ENCODE peak calls at places on chromosomes 16 and 17, in five cellular contexts. One of them, this sample, is unnamed. For H3K4me1 and H3K36me3, the result is how much of the 10 kb centered on the place peaks cover.

GRCh38 chr17:5431929-5432556 is 6.9 kb downstream of the C1QBP start:
- DNase-seq in thoracic aorta: no peak
- DNase-seq in tibial artery: no peak
- DNase-seq in adipocyte: no peak
- DNase-seq in breast epithelium: no peak
- DNase-seq in this sample: no peak

GRCh38 chr17:5619088-5619740 is 34.9 kb upstream of the NLRP1 start:
- DNase-seq in thoracic aorta: no peak
- DNase-seq in tibial artery: no peak
- DNase-seq in adipocyte: no peak
- DNase-seq in breast epithelium: no peak
- DNase-seq in this sample: no peak

GRCh38 chr17:19365833-19366636 is 3.5 kb upstream of the B9D1 start:
- DNase-seq in thoracic aorta: no peak
- DNase-seq in tibial artery: no peak
- DNase-seq in adipocyte: no peak
- DNase-seq in breast epithelium: no peak
- DNase-seq in this sample: no peak

GRCh38 chr16:6929868-6930267 is 402.8 kb upstream of the RBFOX1 start:
- DNase-seq in thoracic aorta: no peak
- DNase-seq in tibial artery: no peak
- DNase-seq in adipocyte: no peak
- DNase-seq in breast epithelium: no peak
- DNase-seq in this sample: no peak

GRCh38 chr17:49180303-49180702 is 30.1 kb downstream of the GNGT2 start:
- DNase-seq in thoracic aorta: no peak
- DNase-seq in tibial artery: peak
- DNase-seq in adipocyte: peak
- DNase-seq in breast epithelium: peak
- DNase-seq in this sample: peak

GRCh38 chr17:76643553-76644148 is at the start of gene ST6GALNAC1:
- DNase-seq in thoracic aorta: no peak
- DNase-seq in tibial artery: no peak
- DNase-seq in adipocyte: no peak
- DNase-seq in breast epithelium: no peak
- DNase-seq in this sample: no peak

GRCh38 chr16:76345093-76345735 is 68.0 kb downstream of the CNTNAP4 start:
- DNase-seq in thoracic aorta: no peak
- DNase-seq in tibial artery: peak
- DNase-seq in adipocyte: peak
- DNase-seq in breast epithelium: no peak
- DNase-seq in this sample: peak

GRCh38 chr17:78401246-78401645 is 22.8 kb downstream of the PGS1 start:
- DNase-seq in thoracic aorta: no peak
- DNase-seq in tibial artery: no peak
- DNase-seq in adipocyte: no peak
- DNase-seq in breast epithelium: no peak
- DNase-seq in this sample: no peak

GRCh38 chr17:58493506-58493905 is 5.3 kb upstream of the HSF5 start:
- DNase-seq in thoracic aorta: no peak
- DNase-seq in tibial artery: no peak
- DNase-seq in adipocyte: no peak
- DNase-seq in breast epithelium: no peak
- DNase-seq in this sample: no peak

GRCh38 chr16:84482001-84482891 is 22.2 kb downstream of the MEAK7 start:
- DNase-seq in thoracic aorta: no peak
- DNase-seq in tibial artery: no peak
- DNase-seq in adipocyte: no peak
- DNase-seq in breast epithelium: peak
- DNase-seq in this sample: no peak

GRCh38 chr17:28367641-28368305 is 2.3 kb downstream of the VTN start:
- DNase-seq in thoracic aorta: no peak
- DNase-seq in tibial artery: no peak
- DNase-seq in adipocyte: no peak
- DNase-seq in breast epithelium: no peak
- DNase-seq in this sample: no peak

GRCh38 chr16:47565454-47565853 is 104.3 kb downstream of the PHKB start:
- DNase-seq in thoracic aorta: peak
- DNase-seq in tibial artery: peak
- DNase-seq in adipocyte: no peak
- DNase-seq in breast epithelium: no peak
- DNase-seq in this sample: peak

GRCh38 chr17:81323411-81323868 is 28.3 kb upstream of the SLC38A10 start:
- DNase-seq in thoracic aorta: no peak
- DNase-seq in tibial artery: no peak
- DNase-seq in adipocyte: peak
- DNase-seq in breast epithelium: no peak
- DNase-seq in this sample: peak

GRCh38 chr17:50203086-50203485 is 1.7 kb upstream of the COL1A1 start:
- DNase-seq in thoracic aorta: no peak
- DNase-seq in tibial artery: no peak
- DNase-seq in adipocyte: peak
- DNase-seq in breast epithelium: no peak
- DNase-seq in this sample: no peak

GRCh38 chr16:88066680-88067529 is 115.7 kb downstream of the BANP start:
- DNase-seq in thoracic aorta: no peak
- DNase-seq in tibial artery: no peak
- DNase-seq in adipocyte: no peak
- DNase-seq in breast epithelium: no peak
- DNase-seq in this sample: no peak

GRCh38 chr17:81453712-81454111 is 58.5 kb downstream of the BAHCC1 start:
- DNase-seq in thoracic aorta: no peak
- DNase-seq in tibial artery: no peak
- DNase-seq in adipocyte: no peak
- DNase-seq in breast epithelium: no peak
- DNase-seq in this sample: no peak

GRCh38 chr17:49216953-49217650 is 6.6 kb downstream of the ABI3 start:
- DNase-seq in thoracic aorta: no peak
- DNase-seq in tibial artery: no peak
- DNase-seq in adipocyte: no peak
- DNase-seq in breast epithelium: no peak
- DNase-seq in this sample: peak

GRCh38 chr17:51995797-51996403 is 162.6 kb downstream of the CA10 start:
- DNase-seq in thoracic aorta: no peak
- DNase-seq in tibial artery: no peak
- DNase-seq in adipocyte: no peak
- DNase-seq in breast epithelium: no peak
- DNase-seq in this sample: no peak

GRCh38 chr16:89442588-89442987 is 47.8 kb downstream of the ANKRD11 start:
- DNase-seq in thoracic aorta: no peak
- DNase-seq in tibial artery: no peak
- DNase-seq in adipocyte: no peak
- DNase-seq in breast epithelium: no peak
- DNase-seq in this sample: no peak

GRCh38 chr17:67629963-67630320 is 87.8 kb upstream of the NOL11 start:
- DNase-seq in thoracic aorta: no peak
- DNase-seq in tibial artery: no peak
- DNase-seq in adipocyte: peak
- DNase-seq in breast epithelium: no peak
- DNase-seq in this sample: no peak

GRCh38 chr16:20023190-20023589 is 50.5 kb downstream of the GPR139 start:
- DNase-seq in thoracic aorta: no peak
- DNase-seq in tibial artery: no peak
- DNase-seq in adipocyte: peak
- DNase-seq in breast epithelium: no peak
- DNase-seq in this sample: no peak

GRCh38 chr17:80854220-80854619 is 137.4 kb upstream of the CHMP6 start:
- DNase-seq in thoracic aorta: no peak
- DNase-seq in tibial artery: no peak
- DNase-seq in adipocyte: no peak
- DNase-seq in breast epithelium: no peak
- DNase-seq in this sample: no peak

GRCh38 chr17:1649844-1650409 is at the start of gene RILP:
- DNase-seq in thoracic aorta: no peak
- DNase-seq in tibial artery: peak
- DNase-seq in adipocyte: no peak
- DNase-seq in breast epithelium: peak
- DNase-seq in this sample: peak

GRCh38 chr17:29041091-29041490 is 1.9 kb upstream of the PIPOX start:
- DNase-seq in thoracic aorta: no peak
- DNase-seq in tibial artery: no peak
- DNase-seq in adipocyte: no peak
- DNase-seq in breast epithelium: no peak
- DNase-seq in this sample: no peak

GRCh38 chr17:27609606-27610303 is 21.2 kb upstream of the LGALS9 start:
- DNase-seq in thoracic aorta: no peak
- DNase-seq in tibial artery: no peak
- DNase-seq in adipocyte: peak
- DNase-seq in breast epithelium: no peak
- DNase-seq in this sample: no peak

DNA sequence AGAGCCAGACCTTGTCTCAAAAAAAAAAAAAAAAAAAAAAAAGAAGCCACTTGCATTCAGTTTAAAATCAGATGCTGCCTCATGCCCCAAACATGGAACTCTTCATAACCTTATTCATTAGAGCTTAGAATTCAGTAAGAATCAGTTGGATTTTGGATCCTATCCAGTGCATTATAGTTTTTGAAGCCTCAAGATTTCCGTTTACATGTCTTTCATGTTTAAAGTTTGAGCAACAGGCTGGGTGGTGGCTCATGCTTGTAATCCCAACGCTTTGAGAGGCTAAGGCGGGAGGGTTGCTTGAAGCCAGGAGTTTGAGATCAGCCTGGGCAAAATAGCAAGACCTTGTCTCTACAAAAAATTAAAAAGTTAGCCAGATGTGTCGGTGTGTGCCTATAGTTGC is 54.9 kb downstream of the SNTB2 start:
- DNase-seq in thoracic aorta: no peak
- DNase-seq in tibial artery: no peak
- DNase-seq in adipocyte: no peak
- DNase-seq in breast epithelium: no peak
- DNase-seq in this sample: no peak
- H3K4me1 ChIP-seq in thoracic aorta: under half
- H3K4me1 ChIP-seq in tibial artery: under half
- H3K4me1 ChIP-seq in adipocyte: under half
- H3K4me1 ChIP-seq in breast epithelium: under half
- H3K4me1 ChIP-seq in this sample: under half

GRCh38 chr17:83088451-83089321 is 9.3 kb downstream of the METRNL start:
- DNase-seq in thoracic aorta: no peak
- DNase-seq in tibial artery: no peak
- DNase-seq in adipocyte: no peak
- DNase-seq in breast epithelium: no peak
- DNase-seq in this sample: no peak
- H3K36me3 ChIP-seq in thoracic aorta: under half
- H3K36me3 ChIP-seq in tibial artery: under half
- H3K36me3 ChIP-seq in adipocyte: under half
- H3K36me3 ChIP-seq in breast epithelium: under half
- H3K36me3 ChIP-seq in this sample: under half

GRCh38 chr17:65236321-65236720 is 99.2 kb downstream of the RGS9 start:
- DNase-seq in thoracic aorta: no peak
- DNase-seq in tibial artery: no peak
- DNase-seq in adipocyte: no peak
- DNase-seq in breast epithelium: no peak
- DNase-seq in this sample: no peak
- H3K4me3 ChIP-seq in thoracic aorta: no peak
- H3K4me3 ChIP-seq in tibial artery: no peak
- H3K4me3 ChIP-seq in adipocyte: no peak
- H3K4me3 ChIP-seq in breast epithelium: no peak
- H3K4me3 ChIP-seq in this sample: no peak

GRCh38 chr17:55620945-55621344 is 101.7 kb downstream of the TMEM100 start:
- DNase-seq in thoracic aorta: no peak
- DNase-seq in tibial artery: no peak
- DNase-seq in adipocyte: no peak
- DNase-seq in breast epithelium: no peak
- DNase-seq in this sample: no peak
- H3K4me1 ChIP-seq in thoracic aorta: under half
- H3K4me1 ChIP-seq in tibial artery: under half
- H3K4me1 ChIP-seq in adipocyte: under half
- H3K4me1 ChIP-seq in breast epithelium: under half
- H3K4me1 ChIP-seq in this sample: under half

GRCh38 chr16:8670014-8670560 is 4.3 kb upstream of the ABAT start:
- DNase-seq in thoracic aorta: no peak
- DNase-seq in tibial artery: no peak
- DNase-seq in adipocyte: no peak
- DNase-seq in breast epithelium: no peak
- DNase-seq in this sample: no peak

GRCh38 chr16:8667492-8667891 is 6.9 kb upstream of the ABAT start:
- DNase-seq in thoracic aorta: no peak
- DNase-seq in tibial artery: no peak
- DNase-seq in adipocyte: no peak
- DNase-seq in breast epithelium: no peak
- DNase-seq in this sample: no peak

GRCh38 chr16:8665529-8665928 is 8.9 kb upstream of the ABAT start:
- DNase-seq in thoracic aorta: no peak
- DNase-seq in tibial artery: no peak
- DNase-seq in adipocyte: no peak
- DNase-seq in breast epithelium: no peak
- DNase-seq in this sample: no peak

GRCh38 chr16:8668138-8668537 is 6.3 kb upstream of the ABAT start:
- DNase-seq in thoracic aorta: no peak
- DNase-seq in tibial artery: no peak
- DNase-seq in adipocyte: no peak
- DNase-seq in breast epithelium: no peak
- DNase-seq in this sample: no peak

GRCh38 chr16:8669481-8669880 is 4.9 kb upstream of the ABAT start:
- DNase-seq in thoracic aorta: no peak
- DNase-seq in tibial artery: no peak
- DNase-seq in adipocyte: no peak
- DNase-seq in breast epithelium: no peak
- DNase-seq in this sample: no peak
- H3K36me3 ChIP-seq in thoracic aorta: under half
- H3K36me3 ChIP-seq in tibial artery: under half
- H3K36me3 ChIP-seq in adipocyte: under half
- H3K36me3 ChIP-seq in breast epithelium: under half
- H3K36me3 ChIP-seq in this sample: under half

GRCh38 chr17:40664582-40665333 is at the start of gene KRT222:
- DNase-seq in thoracic aorta: no peak
- DNase-seq in tibial artery: no peak
- DNase-seq in adipocyte: no peak
- DNase-seq in breast epithelium: no peak
- DNase-seq in this sample: no peak
- H3K4me3 ChIP-seq in thoracic aorta: peak
- H3K4me3 ChIP-seq in tibial artery: no peak
- H3K4me3 ChIP-seq in adipocyte: peak
- H3K4me3 ChIP-seq in breast epithelium: peak
- H3K4me3 ChIP-seq in this sample: no peak

GRCh38 chr16:2282866-2283555 is 15.1 kb upstream of the RNPS1 start:
- DNase-seq in thoracic aorta: no peak
- DNase-seq in tibial artery: no peak
- DNase-seq in adipocyte: no peak
- DNase-seq in breast epithelium: no peak
- DNase-seq in this sample: no peak

GRCh38 chr16:2286550-2286949 is 18.6 kb upstream of the RNPS1 start:
- DNase-seq in thoracic aorta: no peak
- DNase-seq in tibial artery: no peak
- DNase-seq in adipocyte: no peak
- DNase-seq in breast epithelium: no peak
- DNase-seq in this sample: no peak

GRCh38 chr16:2284001-2284770 is 16.3 kb upstream of the RNPS1 start:
- DNase-seq in thoracic aorta: no peak
- DNase-seq in tibial artery: no peak
- DNase-seq in adipocyte: no peak
- DNase-seq in breast epithelium: no peak
- DNase-seq in this sample: no peak

GRCh38 chr16:2285731-2286191 is 17.8 kb upstream of the RNPS1 start:
- DNase-seq in thoracic aorta: no peak
- DNase-seq in tibial artery: no peak
- DNase-seq in adipocyte: no peak
- DNase-seq in breast epithelium: no peak
- DNase-seq in this sample: no peak

GRCh38 chr16:2284797-2285576 is 17.1 kb upstream of the RNPS1 start:
- DNase-seq in thoracic aorta: no peak
- DNase-seq in tibial artery: no peak
- DNase-seq in adipocyte: no peak
- DNase-seq in breast epithelium: no peak
- DNase-seq in this sample: no peak
- H3K4me1 ChIP-seq in thoracic aorta: under half
- H3K4me1 ChIP-seq in tibial artery: under half
- H3K4me1 ChIP-seq in adipocyte: under half
- H3K4me1 ChIP-seq in breast epithelium: under half
- H3K4me1 ChIP-seq in this sample: under half